ENCODE peak calls at places on chromosomes 5 and 9, in eight cellular contexts. One of them, this sample, is unnamed.

GRCh38 chr9:110125207-110125751 is 82.7 kb downstream of the C9orf152 start:
- DNase-seq in uterus: peak; percentile 95
- DNase-seq in HCT116: no peak
- DNase-seq in vagina: no peak
- DNase-seq in breast epithelium: peak; percentile 90
- DNase-seq in spleen: peak; percentile 81
- DNase-seq in prostate gland: peak; percentile 15
- DNase-seq in upper lobe of left lung: peak; percentile 87
- DNase-seq in this sample: peak; percentile 87

GRCh38 chr9:133495327-133496293 is 16.7 kb upstream of the SLC2A6 start:
- DNase-seq in breast epithelium: no peak
- DNase-seq in spleen: no peak
- DNase-seq in HCT116: no peak
- DNase-seq in vagina: no peak
- DNase-seq in upper lobe of left lung: no peak
- DNase-seq in uterus: no peak
- DNase-seq in prostate gland: no peak
- DNase-seq in this sample: no peak

GRCh38 chr9:89036383-89036782 is 45.1 kb downstream of the S1PR3 start:
- DNase-seq in prostate gland: no peak
- DNase-seq in breast epithelium: no peak
- DNase-seq in spleen: no peak
- DNase-seq in uterus: no peak
- DNase-seq in vagina: no peak
- DNase-seq in HCT116: no peak
- DNase-seq in upper lobe of left lung: no peak
- DNase-seq in this sample: no peak

GRCh38 chr5:181223729-181224389 is 778 bp downstream of the TRIM41 start:
- DNase-seq in upper lobe of left lung: peak; percentile 76
- DNase-seq in breast epithelium: peak; percentile 57
- DNase-seq in spleen: no peak
- DNase-seq in prostate gland: no peak
- DNase-seq in HCT116: no peak
- DNase-seq in vagina: no peak
- DNase-seq in uterus: no peak
- DNase-seq in this sample: no peak

GRCh38 chr9:69036319-69036718 is 767 bp downstream of the FXN start:
- DNase-seq in prostate gland: no peak
- DNase-seq in breast epithelium: no peak
- DNase-seq in spleen: no peak
- DNase-seq in HCT116: no peak
- DNase-seq in uterus: no peak
- DNase-seq in vagina: no peak
- DNase-seq in upper lobe of left lung: no peak
- DNase-seq in this sample: no peak

GRCh38 chr9:87876708-87877107 is 6.0 kb upstream of the SPATA31E1 start:
- DNase-seq in HCT116: no peak
- DNase-seq in vagina: no peak
- DNase-seq in spleen: peak; percentile 39
- DNase-seq in upper lobe of left lung: no peak
- DNase-seq in uterus: no peak
- DNase-seq in prostate gland: peak; percentile 2
- DNase-seq in breast epithelium: no peak
- DNase-seq in this sample: no peak

GRCh38 chr5:36090033-36090432 is 23.4 kb upstream of the UGT3A2 start:
- DNase-seq in prostate gland: no peak
- DNase-seq in upper lobe of left lung: no peak
- DNase-seq in HCT116: peak; percentile 29
- DNase-seq in vagina: no peak
- DNase-seq in breast epithelium: no peak
- DNase-seq in spleen: no peak
- DNase-seq in uterus: no peak
- DNase-seq in this sample: no peak

GRCh38 chr5:39369123-39369815 is 5.0 kb upstream of the C9 start:
- DNase-seq in spleen: no peak
- DNase-seq in uterus: no peak
- DNase-seq in HCT116: no peak
- DNase-seq in prostate gland: no peak
- DNase-seq in breast epithelium: no peak
- DNase-seq in upper lobe of left lung: no peak
- DNase-seq in vagina: no peak
- DNase-seq in this sample: no peak

GRCh38 chr9:120443489-120443888 is 136.5 kb downstream of the CDK5RAP2 start:
- DNase-seq in upper lobe of left lung: no peak
- DNase-seq in breast epithelium: no peak
- DNase-seq in HCT116: no peak
- DNase-seq in spleen: no peak
- DNase-seq in vagina: no peak
- DNase-seq in uterus: no peak
- DNase-seq in prostate gland: no peak
- DNase-seq in this sample: no peak

GRCh38 chr5:28574616-28575015 is 1536.2 kb upstream of the CDH9 start:
- DNase-seq in spleen: no peak
- DNase-seq in vagina: no peak
- DNase-seq in HCT116: no peak
- DNase-seq in prostate gland: no peak
- DNase-seq in upper lobe of left lung: no peak
- DNase-seq in uterus: no peak
- DNase-seq in breast epithelium: no peak
- DNase-seq in this sample: no peak

GRCh38 chr5:131615953-131616352 is 19.1 kb downstream of the RAPGEF6 start:
- DNase-seq in HCT116: no peak
- DNase-seq in prostate gland: no peak
- DNase-seq in breast epithelium: no peak
- DNase-seq in upper lobe of left lung: no peak
- DNase-seq in uterus: no peak
- DNase-seq in spleen: no peak
- DNase-seq in vagina: no peak
- DNase-seq in this sample: no peak

GRCh38 chr5:141508808-141509611 is 20.1 kb downstream of the PCDHGC5 start:
- DNase-seq in upper lobe of left lung: peak; percentile 66
- DNase-seq in breast epithelium: peak; percentile 49
- DNase-seq in prostate gland: no peak
- DNase-seq in uterus: peak; percentile 86
- DNase-seq in spleen: no peak
- DNase-seq in vagina: no peak
- DNase-seq in HCT116: no peak
- DNase-seq in this sample: peak; percentile 55
- H3K4me3 ChIP-seq in upper lobe of left lung: peak overlapping the region; percentile 31
- H3K4me3 ChIP-seq in breast epithelium: peak overlapping the region; percentile 39
- H3K4me3 ChIP-seq in prostate gland: no peak overlapping the region
- H3K4me3 ChIP-seq in uterus: peak overlapping the region; percentile 30
- H3K4me3 ChIP-seq in spleen: peak overlapping the region; percentile 6
- H3K4me3 ChIP-seq in vagina: peak overlapping the region; percentile 42
- H3K4me3 ChIP-seq in HCT116: no peak overlapping the region
- H3K4me3 ChIP-seq in this sample: peak overlapping the region; percentile 19

GRCh38 chr5:178153530-178154340 is at the start of gene NHP2:
- DNase-seq in uterus: peak; percentile 99
- DNase-seq in upper lobe of left lung: peak; percentile 95
- DNase-seq in HCT116: peak; percentile 98
- DNase-seq in spleen: peak; percentile 99
- DNase-seq in vagina: no peak
- DNase-seq in prostate gland: peak; percentile 97
- DNase-seq in breast epithelium: peak; percentile 98
- DNase-seq in this sample: peak; percentile 99
- TF ChIP-seq POLR2A in uterus: no peak
- TF ChIP-seq POLR2A in upper lobe of left lung: no peak
- TF ChIP-seq POLR2A in HCT116: peak; percentile 26
- TF ChIP-seq POLR2A in spleen: no peak
- TF ChIP-seq POLR2A in vagina: no peak
- TF ChIP-seq POLR2A in prostate gland: peak; percentile 35
- TF ChIP-seq POLR2A in breast epithelium: peak; percentile 20
- TF ChIP-seq POLR2A in this sample: no peak

DNA sequence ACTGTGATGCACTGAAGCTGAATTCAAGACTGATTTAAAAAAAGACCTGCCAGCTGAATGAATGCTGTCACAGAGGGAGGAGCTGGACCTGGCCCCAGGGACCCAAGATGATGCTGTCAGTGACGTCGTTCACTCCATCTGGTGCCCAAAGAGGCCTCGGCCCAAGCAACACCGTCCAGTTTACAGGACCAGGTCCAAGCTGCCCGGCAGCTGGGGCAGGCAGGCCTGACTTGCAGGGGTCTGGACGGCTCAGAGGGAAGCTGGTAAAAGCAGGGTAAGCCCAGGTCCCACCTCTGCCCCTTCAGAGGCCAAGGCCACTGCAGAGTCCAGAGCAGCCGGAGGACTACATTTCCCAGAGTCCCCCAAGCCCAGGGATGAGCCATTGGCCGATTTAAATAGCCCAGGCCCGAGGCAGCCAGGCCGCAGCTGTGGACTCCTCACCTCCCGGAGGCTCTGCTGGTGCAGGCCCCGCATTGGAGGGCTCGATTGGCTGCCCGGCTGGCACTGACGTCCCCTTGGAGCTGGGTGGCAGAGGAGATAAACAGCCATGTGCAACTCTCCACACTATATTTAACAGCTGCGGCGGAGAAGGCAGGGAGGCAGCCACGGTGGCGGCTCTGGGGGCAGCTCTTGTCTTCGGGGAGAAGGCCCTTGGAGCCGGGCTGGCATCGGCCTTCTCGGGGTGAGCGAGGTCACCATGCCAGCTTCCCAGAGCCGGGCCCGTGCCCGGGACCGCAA is at the start of gene PLPP7:
- DNase-seq in prostate gland: no peak
- DNase-seq in uterus: peak; percentile 69
- DNase-seq in spleen: no peak
- DNase-seq in breast epithelium: no peak
- DNase-seq in vagina: no peak
- DNase-seq in HCT116: no peak
- DNase-seq in upper lobe of left lung: peak; percentile 85
- DNase-seq in this sample: peak; percentile 49
- H3K4me3 ChIP-seq in prostate gland: peak within 1 kb of the TSS; percentile 17
- H3K4me3 ChIP-seq in uterus: peak within 1 kb of the TSS; percentile 40
- H3K4me3 ChIP-seq in spleen: peak within 1 kb of the TSS; percentile 24
- H3K4me3 ChIP-seq in breast epithelium: peak within 1 kb of the TSS; percentile 49
- H3K4me3 ChIP-seq in vagina: peak within 1 kb of the TSS; percentile 43
- H3K4me3 ChIP-seq in HCT116: no peak within 1 kb of the TSS
- H3K4me3 ChIP-seq in upper lobe of left lung: peak within 1 kb of the TSS; percentile 35
- H3K4me3 ChIP-seq in this sample: peak within 1 kb of the TSS; percentile 49

GRCh38 chr9:42852133-42852532 is 668.7 kb downstream of the SPATA31A6 start:
- DNase-seq in HCT116: no peak
- DNase-seq in vagina: no peak
- DNase-seq in spleen: no peak
- DNase-seq in breast epithelium: no peak
- DNase-seq in uterus: no peak
- DNase-seq in upper lobe of left lung: peak; percentile 77
- DNase-seq in prostate gland: no peak
- DNase-seq in this sample: no peak
- TF ChIP-seq POLR2A in HCT116: no peak
- TF ChIP-seq POLR2A in vagina: no peak
- TF ChIP-seq POLR2A in spleen: no peak
- TF ChIP-seq POLR2A in breast epithelium: no peak
- TF ChIP-seq POLR2A in uterus: no peak
- TF ChIP-seq POLR2A in upper lobe of left lung: no peak
- TF ChIP-seq POLR2A in prostate gland: no peak
- TF ChIP-seq POLR2A in this sample: no peak

DNA sequence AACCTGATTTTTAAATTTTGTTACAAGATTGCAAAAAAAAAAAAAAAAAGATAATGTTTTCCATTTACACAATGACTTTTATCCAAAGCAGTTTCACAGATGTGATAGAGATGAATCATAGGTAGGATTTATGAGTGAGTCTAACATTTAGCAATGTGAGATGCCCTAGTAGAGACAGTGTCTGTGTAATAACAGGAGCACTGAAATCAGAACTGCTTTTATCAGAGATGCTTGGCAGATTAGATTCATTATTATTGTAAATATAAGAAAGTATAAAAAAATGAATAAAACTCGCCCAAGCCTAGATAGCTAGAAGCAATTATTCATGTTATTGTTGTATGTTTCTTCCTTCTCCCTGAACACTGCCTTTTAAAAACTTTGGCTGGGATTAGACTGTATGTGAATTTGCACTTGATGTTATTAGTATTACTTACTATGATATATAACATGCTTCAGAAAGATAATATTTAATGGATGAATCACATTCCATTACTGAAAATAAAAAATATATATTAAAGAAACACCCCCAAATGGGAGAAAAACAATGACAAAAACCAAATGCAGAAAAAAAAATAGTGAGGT is 567.3 kb upstream of the KLF4 start:
- DNase-seq in HCT116: no peak
- DNase-seq in uterus: no peak
- DNase-seq in upper lobe of left lung: no peak
- DNase-seq in vagina: no peak
- DNase-seq in breast epithelium: no peak
- DNase-seq in prostate gland: no peak
- DNase-seq in spleen: no peak
- DNase-seq in this sample: no peak
- H3K4me3 ChIP-seq in HCT116: no peak overlapping the region
- H3K4me3 ChIP-seq in uterus: no peak overlapping the region
- H3K4me3 ChIP-seq in upper lobe of left lung: no peak overlapping the region
- H3K4me3 ChIP-seq in vagina: no peak overlapping the region
- H3K4me3 ChIP-seq in breast epithelium: no peak overlapping the region
- H3K4me3 ChIP-seq in prostate gland: no peak overlapping the region
- H3K4me3 ChIP-seq in spleen: no peak overlapping the region
- H3K4me3 ChIP-seq in this sample: no peak overlapping the region

DNA sequence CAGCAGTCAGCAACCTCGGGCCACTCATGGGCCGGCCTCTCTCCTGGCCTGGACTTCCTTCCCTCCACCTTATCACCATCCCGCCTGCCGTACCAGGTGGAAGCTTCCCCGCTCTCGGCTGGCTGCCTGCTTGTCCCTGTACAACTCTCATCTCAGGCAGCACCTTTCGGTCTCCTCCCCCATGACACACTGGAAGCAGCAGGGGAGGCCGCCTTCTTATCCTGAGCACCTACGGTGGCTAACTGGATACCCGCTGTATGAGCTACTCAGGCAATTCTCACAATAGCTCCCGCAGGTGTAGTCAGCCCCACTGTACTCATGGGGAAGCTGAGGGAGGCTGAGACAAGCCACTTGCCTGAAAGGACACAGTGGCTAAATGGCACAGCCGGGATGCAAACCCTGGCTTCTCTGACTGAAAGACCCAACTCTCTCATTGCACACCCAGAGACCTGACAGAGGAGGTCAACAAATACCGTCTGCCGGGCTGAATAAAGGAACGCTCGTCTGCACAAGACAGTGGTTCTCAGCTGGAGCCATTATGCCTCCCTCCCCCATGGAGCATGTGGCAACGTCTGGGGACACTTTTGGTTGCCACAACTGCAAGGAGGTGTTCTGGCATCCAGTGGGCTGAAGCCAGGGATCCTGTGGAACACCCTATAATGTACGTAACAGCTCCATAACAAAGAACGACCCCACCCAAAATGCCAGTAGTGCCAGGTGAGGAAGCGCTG is 9.6 kb downstream of the STK10 start:
- DNase-seq in prostate gland: no peak
- DNase-seq in spleen: peak; percentile 82
- DNase-seq in breast epithelium: no peak
- DNase-seq in upper lobe of left lung: no peak
- DNase-seq in HCT116: no peak
- DNase-seq in vagina: no peak
- DNase-seq in uterus: no peak
- DNase-seq in this sample: no peak
- TF ChIP-seq POLR2A in prostate gland: no peak
- TF ChIP-seq POLR2A in spleen: no peak
- TF ChIP-seq POLR2A in breast epithelium: no peak
- TF ChIP-seq POLR2A in upper lobe of left lung: no peak
- TF ChIP-seq POLR2A in HCT116: no peak
- TF ChIP-seq POLR2A in vagina: no peak
- TF ChIP-seq POLR2A in uterus: no peak
- TF ChIP-seq POLR2A in this sample: no peak